ENCODE peak calls at places on chromosomes 5 and 9, in ten cellular contexts. One of them, this sample, is unnamed.

GRCh38 chr9:93450817-93451761 is at the start of gene FAM120A:
- DNase-seq in activated CD4-positive, alpha-beta T cell treated with anti-CD3 and anti-CD28 coated beads, Interleukin-2, amount 10 ng/mL, durations not matched to agents 7 days and 5 days: peak; percentile 77
- DNase-seq in prostate gland: peak; percentile 66
- DNase-seq in activated CD4-positive, CD25-positive, alpha-beta regulatory T cell treated with anti-CD3 and anti-CD28 coated beads, Interleukin-2, amount 50 U/mL, for 72 hours: peak; percentile 74
- DNase-seq in stimulated activated CD8-positive, alpha-beta memory T cell treated with anti-CD3 and anti-CD28 coated beads, Interleukin-4, amount 100 ng/mL, for 1 hour: peak; percentile 55
- DNase-seq in retinal pigment epithelial cell: no peak
- DNase-seq in NCI-H1092 treated with DMSO at 0.1 percent for 48 hours: peak; percentile 61
- DNase-seq in non-pigmented ciliary epithelial cell: no peak
- DNase-seq in SK-N-DZ: peak; percentile 42
- DNase-seq in T-cell: peak; percentile 68
- DNase-seq in this sample: peak; percentile 77

GRCh38 chr9:36867672-36868471 is 166.2 kb downstream of the PAX5 start:
- DNase-seq in activated CD4-positive, CD25-positive, alpha-beta regulatory T cell treated with anti-CD3 and anti-CD28 coated beads, Interleukin-2, amount 50 U/mL, for 72 hours: no peak
- DNase-seq in retinal pigment epithelial cell: no peak
- DNase-seq in prostate gland: no peak
- DNase-seq in non-pigmented ciliary epithelial cell: no peak
- DNase-seq in T-cell: no peak
- DNase-seq in activated CD4-positive, alpha-beta T cell treated with anti-CD3 and anti-CD28 coated beads, Interleukin-2, amount 10 ng/mL, durations not matched to agents 7 days and 5 days: no peak
- DNase-seq in SK-N-DZ: no peak
- DNase-seq in stimulated activated CD8-positive, alpha-beta memory T cell treated with anti-CD3 and anti-CD28 coated beads, Interleukin-4, amount 100 ng/mL, for 1 hour: no peak
- DNase-seq in NCI-H1092 treated with DMSO at 0.1 percent for 48 hours: peak; percentile 95
- DNase-seq in this sample: no peak

GRCh38 chr9:18791074-18791473 is 241.9 kb downstream of the SAXO1 start:
- DNase-seq in prostate gland: no peak
- DNase-seq in activated CD4-positive, CD25-positive, alpha-beta regulatory T cell treated with anti-CD3 and anti-CD28 coated beads, Interleukin-2, amount 50 U/mL, for 72 hours: no peak
- DNase-seq in stimulated activated CD8-positive, alpha-beta memory T cell treated with anti-CD3 and anti-CD28 coated beads, Interleukin-4, amount 100 ng/mL, for 1 hour: no peak
- DNase-seq in SK-N-DZ: peak; percentile 24
- DNase-seq in activated CD4-positive, alpha-beta T cell treated with anti-CD3 and anti-CD28 coated beads, Interleukin-2, amount 10 ng/mL, durations not matched to agents 7 days and 5 days: no peak
- DNase-seq in NCI-H1092 treated with DMSO at 0.1 percent for 48 hours: no peak
- DNase-seq in non-pigmented ciliary epithelial cell: no peak
- DNase-seq in T-cell: no peak
- DNase-seq in retinal pigment epithelial cell: no peak
- DNase-seq in this sample: no peak

GRCh38 chr9:85731128-85731630 is 10.6 kb downstream of the AGTPBP1 start:
- DNase-seq in NCI-H1092 treated with DMSO at 0.1 percent for 48 hours: no peak
- DNase-seq in stimulated activated CD8-positive, alpha-beta memory T cell treated with anti-CD3 and anti-CD28 coated beads, Interleukin-4, amount 100 ng/mL, for 1 hour: no peak
- DNase-seq in T-cell: no peak
- DNase-seq in retinal pigment epithelial cell: no peak
- DNase-seq in activated CD4-positive, CD25-positive, alpha-beta regulatory T cell treated with anti-CD3 and anti-CD28 coated beads, Interleukin-2, amount 50 U/mL, for 72 hours: no peak
- DNase-seq in prostate gland: no peak
- DNase-seq in non-pigmented ciliary epithelial cell: no peak
- DNase-seq in activated CD4-positive, alpha-beta T cell treated with anti-CD3 and anti-CD28 coated beads, Interleukin-2, amount 10 ng/mL, durations not matched to agents 7 days and 5 days: no peak
- DNase-seq in SK-N-DZ: no peak
- DNase-seq in this sample: no peak

GRCh38 chr9:16030513-16031185 is 477.8 kb downstream of the CCDC171 start:
- DNase-seq in activated CD4-positive, alpha-beta T cell treated with anti-CD3 and anti-CD28 coated beads, Interleukin-2, amount 10 ng/mL, durations not matched to agents 7 days and 5 days: peak; percentile 9
- DNase-seq in activated CD4-positive, CD25-positive, alpha-beta regulatory T cell treated with anti-CD3 and anti-CD28 coated beads, Interleukin-2, amount 50 U/mL, for 72 hours: no peak
- DNase-seq in T-cell: no peak
- DNase-seq in SK-N-DZ: no peak
- DNase-seq in stimulated activated CD8-positive, alpha-beta memory T cell treated with anti-CD3 and anti-CD28 coated beads, Interleukin-4, amount 100 ng/mL, for 1 hour: no peak
- DNase-seq in prostate gland: no peak
- DNase-seq in retinal pigment epithelial cell: peak; percentile 46
- DNase-seq in non-pigmented ciliary epithelial cell: peak; percentile 97
- DNase-seq in NCI-H1092 treated with DMSO at 0.1 percent for 48 hours: no peak
- DNase-seq in this sample: peak; percentile 66

GRCh38 chr5:3261081-3261480 is 334.6 kb upstream of the IRX1 start:
- DNase-seq in non-pigmented ciliary epithelial cell: no peak
- DNase-seq in SK-N-DZ: no peak
- DNase-seq in retinal pigment epithelial cell: no peak
- DNase-seq in stimulated activated CD8-positive, alpha-beta memory T cell treated with anti-CD3 and anti-CD28 coated beads, Interleukin-4, amount 100 ng/mL, for 1 hour: no peak
- DNase-seq in activated CD4-positive, alpha-beta T cell treated with anti-CD3 and anti-CD28 coated beads, Interleukin-2, amount 10 ng/mL, durations not matched to agents 7 days and 5 days: no peak
- DNase-seq in prostate gland: peak; percentile 1
- DNase-seq in NCI-H1092 treated with DMSO at 0.1 percent for 48 hours: no peak
- DNase-seq in activated CD4-positive, CD25-positive, alpha-beta regulatory T cell treated with anti-CD3 and anti-CD28 coated beads, Interleukin-2, amount 50 U/mL, for 72 hours: no peak
- DNase-seq in T-cell: no peak
- DNase-seq in this sample: no peak

GRCh38 chr9:4225291-4226119 is 74.4 kb downstream of the GLIS3 start:
- DNase-seq in activated CD4-positive, CD25-positive, alpha-beta regulatory T cell treated with anti-CD3 and anti-CD28 coated beads, Interleukin-2, amount 50 U/mL, for 72 hours: no peak
- DNase-seq in SK-N-DZ: no peak
- DNase-seq in activated CD4-positive, alpha-beta T cell treated with anti-CD3 and anti-CD28 coated beads, Interleukin-2, amount 10 ng/mL, durations not matched to agents 7 days and 5 days: no peak
- DNase-seq in non-pigmented ciliary epithelial cell: peak; percentile 87
- DNase-seq in stimulated activated CD8-positive, alpha-beta memory T cell treated with anti-CD3 and anti-CD28 coated beads, Interleukin-4, amount 100 ng/mL, for 1 hour: no peak
- DNase-seq in NCI-H1092 treated with DMSO at 0.1 percent for 48 hours: no peak
- DNase-seq in retinal pigment epithelial cell: peak; percentile 75
- DNase-seq in prostate gland: no peak
- DNase-seq in T-cell: no peak
- DNase-seq in this sample: no peak

GRCh38 chr9:110464321-110464720 is 115.2 kb downstream of the SVEP1 start:
- DNase-seq in activated CD4-positive, CD25-positive, alpha-beta regulatory T cell treated with anti-CD3 and anti-CD28 coated beads, Interleukin-2, amount 50 U/mL, for 72 hours: no peak
- DNase-seq in prostate gland: no peak
- DNase-seq in SK-N-DZ: no peak
- DNase-seq in retinal pigment epithelial cell: no peak
- DNase-seq in stimulated activated CD8-positive, alpha-beta memory T cell treated with anti-CD3 and anti-CD28 coated beads, Interleukin-4, amount 100 ng/mL, for 1 hour: no peak
- DNase-seq in non-pigmented ciliary epithelial cell: no peak
- DNase-seq in activated CD4-positive, alpha-beta T cell treated with anti-CD3 and anti-CD28 coated beads, Interleukin-2, amount 10 ng/mL, durations not matched to agents 7 days and 5 days: no peak
- DNase-seq in T-cell: no peak
- DNase-seq in NCI-H1092 treated with DMSO at 0.1 percent for 48 hours: no peak
- DNase-seq in this sample: no peak

GRCh38 chr9:87596862-87597261 is 99.2 kb downstream of the DAPK1 start:
- DNase-seq in non-pigmented ciliary epithelial cell: no peak
- DNase-seq in T-cell: no peak
- DNase-seq in stimulated activated CD8-positive, alpha-beta memory T cell treated with anti-CD3 and anti-CD28 coated beads, Interleukin-4, amount 100 ng/mL, for 1 hour: no peak
- DNase-seq in NCI-H1092 treated with DMSO at 0.1 percent for 48 hours: no peak
- DNase-seq in activated CD4-positive, alpha-beta T cell treated with anti-CD3 and anti-CD28 coated beads, Interleukin-2, amount 10 ng/mL, durations not matched to agents 7 days and 5 days: no peak
- DNase-seq in retinal pigment epithelial cell: no peak
- DNase-seq in SK-N-DZ: no peak
- DNase-seq in prostate gland: no peak
- DNase-seq in activated CD4-positive, CD25-positive, alpha-beta regulatory T cell treated with anti-CD3 and anti-CD28 coated beads, Interleukin-2, amount 50 U/mL, for 72 hours: no peak
- DNase-seq in this sample: no peak

GRCh38 chr5:27144456-27144855 is 106.1 kb upstream of the CDH9 start:
- DNase-seq in SK-N-DZ: no peak
- DNase-seq in activated CD4-positive, CD25-positive, alpha-beta regulatory T cell treated with anti-CD3 and anti-CD28 coated beads, Interleukin-2, amount 50 U/mL, for 72 hours: no peak
- DNase-seq in stimulated activated CD8-positive, alpha-beta memory T cell treated with anti-CD3 and anti-CD28 coated beads, Interleukin-4, amount 100 ng/mL, for 1 hour: no peak
- DNase-seq in prostate gland: no peak
- DNase-seq in retinal pigment epithelial cell: no peak
- DNase-seq in activated CD4-positive, alpha-beta T cell treated with anti-CD3 and anti-CD28 coated beads, Interleukin-2, amount 10 ng/mL, durations not matched to agents 7 days and 5 days: no peak
- DNase-seq in T-cell: no peak
- DNase-seq in non-pigmented ciliary epithelial cell: no peak
- DNase-seq in NCI-H1092 treated with DMSO at 0.1 percent for 48 hours: no peak
- DNase-seq in this sample: no peak

GRCh38 chr9:79408617-79409016 is 163.1 kb upstream of the TLE4 start:
- DNase-seq in SK-N-DZ: no peak
- DNase-seq in prostate gland: no peak
- DNase-seq in activated CD4-positive, CD25-positive, alpha-beta regulatory T cell treated with anti-CD3 and anti-CD28 coated beads, Interleukin-2, amount 50 U/mL, for 72 hours: no peak
- DNase-seq in activated CD4-positive, alpha-beta T cell treated with anti-CD3 and anti-CD28 coated beads, Interleukin-2, amount 10 ng/mL, durations not matched to agents 7 days and 5 days: no peak
- DNase-seq in retinal pigment epithelial cell: no peak
- DNase-seq in non-pigmented ciliary epithelial cell: no peak
- DNase-seq in T-cell: no peak
- DNase-seq in stimulated activated CD8-positive, alpha-beta memory T cell treated with anti-CD3 and anti-CD28 coated beads, Interleukin-4, amount 100 ng/mL, for 1 hour: no peak
- DNase-seq in NCI-H1092 treated with DMSO at 0.1 percent for 48 hours: no peak
- DNase-seq in this sample: no peak

GRCh38 chr5:176416123-176416924 is at the start of gene CLTB:
- DNase-seq in retinal pigment epithelial cell: peak; percentile 34
- DNase-seq in SK-N-DZ: peak; percentile 83
- DNase-seq in stimulated activated CD8-positive, alpha-beta memory T cell treated with anti-CD3 and anti-CD28 coated beads, Interleukin-4, amount 100 ng/mL, for 1 hour: peak; percentile 83
- DNase-seq in non-pigmented ciliary epithelial cell: no peak
- DNase-seq in activated CD4-positive, CD25-positive, alpha-beta regulatory T cell treated with anti-CD3 and anti-CD28 coated beads, Interleukin-2, amount 50 U/mL, for 72 hours: peak; percentile 83
- DNase-seq in T-cell: peak; percentile 87
- DNase-seq in NCI-H1092 treated with DMSO at 0.1 percent for 48 hours: peak; percentile 81
- DNase-seq in activated CD4-positive, alpha-beta T cell treated with anti-CD3 and anti-CD28 coated beads, Interleukin-2, amount 10 ng/mL, durations not matched to agents 7 days and 5 days: peak; percentile 86
- DNase-seq in prostate gland: peak; percentile 92
- DNase-seq in this sample: peak; percentile 89

GRCh38 chr9:80968611-80969010 is 720.7 kb downstream of the TLE1 start:
- DNase-seq in NCI-H1092 treated with DMSO at 0.1 percent for 48 hours: no peak
- DNase-seq in activated CD4-positive, alpha-beta T cell treated with anti-CD3 and anti-CD28 coated beads, Interleukin-2, amount 10 ng/mL, durations not matched to agents 7 days and 5 days: no peak
- DNase-seq in non-pigmented ciliary epithelial cell: peak; percentile 77
- DNase-seq in retinal pigment epithelial cell: no peak
- DNase-seq in T-cell: no peak
- DNase-seq in stimulated activated CD8-positive, alpha-beta memory T cell treated with anti-CD3 and anti-CD28 coated beads, Interleukin-4, amount 100 ng/mL, for 1 hour: no peak
- DNase-seq in prostate gland: no peak
- DNase-seq in SK-N-DZ: no peak
- DNase-seq in activated CD4-positive, CD25-positive, alpha-beta regulatory T cell treated with anti-CD3 and anti-CD28 coated beads, Interleukin-2, amount 50 U/mL, for 72 hours: no peak
- DNase-seq in this sample: no peak

GRCh38 chr9:121324316-121324715 is 45.7 kb downstream of the STOM start:
- DNase-seq in T-cell: no peak
- DNase-seq in retinal pigment epithelial cell: no peak
- DNase-seq in non-pigmented ciliary epithelial cell: no peak
- DNase-seq in stimulated activated CD8-positive, alpha-beta memory T cell treated with anti-CD3 and anti-CD28 coated beads, Interleukin-4, amount 100 ng/mL, for 1 hour: no peak
- DNase-seq in prostate gland: no peak
- DNase-seq in activated CD4-positive, alpha-beta T cell treated with anti-CD3 and anti-CD28 coated beads, Interleukin-2, amount 10 ng/mL, durations not matched to agents 7 days and 5 days: no peak
- DNase-seq in NCI-H1092 treated with DMSO at 0.1 percent for 48 hours: no peak
- DNase-seq in SK-N-DZ: no peak
- DNase-seq in activated CD4-positive, CD25-positive, alpha-beta regulatory T cell treated with anti-CD3 and anti-CD28 coated beads, Interleukin-2, amount 50 U/mL, for 72 hours: no peak
- DNase-seq in this sample: no peak

GRCh38 chr9:114373960-114374730 is 13.6 kb downstream of the AKNA start:
- DNase-seq in SK-N-DZ: no peak
- DNase-seq in activated CD4-positive, alpha-beta T cell treated with anti-CD3 and anti-CD28 coated beads, Interleukin-2, amount 10 ng/mL, durations not matched to agents 7 days and 5 days: no peak
- DNase-seq in NCI-H1092 treated with DMSO at 0.1 percent for 48 hours: no peak
- DNase-seq in non-pigmented ciliary epithelial cell: no peak
- DNase-seq in prostate gland: no peak
- DNase-seq in retinal pigment epithelial cell: no peak
- DNase-seq in T-cell: no peak
- DNase-seq in stimulated activated CD8-positive, alpha-beta memory T cell treated with anti-CD3 and anti-CD28 coated beads, Interleukin-4, amount 100 ng/mL, for 1 hour: no peak
- DNase-seq in activated CD4-positive, CD25-positive, alpha-beta regulatory T cell treated with anti-CD3 and anti-CD28 coated beads, Interleukin-2, amount 50 U/mL, for 72 hours: no peak
- DNase-seq in this sample: peak; percentile 43

GRCh38 chr9:92506184-92506857 is 24.0 kb upstream of the ASPN start:
- DNase-seq in non-pigmented ciliary epithelial cell: peak; percentile 71
- DNase-seq in NCI-H1092 treated with DMSO at 0.1 percent for 48 hours: no peak
- DNase-seq in T-cell: no peak
- DNase-seq in retinal pigment epithelial cell: peak; percentile 61
- DNase-seq in prostate gland: no peak
- DNase-seq in stimulated activated CD8-positive, alpha-beta memory T cell treated with anti-CD3 and anti-CD28 coated beads, Interleukin-4, amount 100 ng/mL, for 1 hour: no peak
- DNase-seq in activated CD4-positive, CD25-positive, alpha-beta regulatory T cell treated with anti-CD3 and anti-CD28 coated beads, Interleukin-2, amount 50 U/mL, for 72 hours: no peak
- DNase-seq in activated CD4-positive, alpha-beta T cell treated with anti-CD3 and anti-CD28 coated beads, Interleukin-2, amount 10 ng/mL, durations not matched to agents 7 days and 5 days: no peak
- DNase-seq in SK-N-DZ: no peak
- DNase-seq in this sample: no peak

GRCh38 chr5:114055318-114055788 is 306.5 kb upstream of the KCNN2 start:
- DNase-seq in non-pigmented ciliary epithelial cell: peak; percentile 4
- DNase-seq in prostate gland: peak; percentile 9
- DNase-seq in stimulated activated CD8-positive, alpha-beta memory T cell treated with anti-CD3 and anti-CD28 coated beads, Interleukin-4, amount 100 ng/mL, for 1 hour: no peak
- DNase-seq in SK-N-DZ: peak; percentile 79
- DNase-seq in activated CD4-positive, alpha-beta T cell treated with anti-CD3 and anti-CD28 coated beads, Interleukin-2, amount 10 ng/mL, durations not matched to agents 7 days and 5 days: no peak
- DNase-seq in activated CD4-positive, CD25-positive, alpha-beta regulatory T cell treated with anti-CD3 and anti-CD28 coated beads, Interleukin-2, amount 50 U/mL, for 72 hours: no peak
- DNase-seq in T-cell: no peak
- DNase-seq in NCI-H1092 treated with DMSO at 0.1 percent for 48 hours: peak; percentile 73
- DNase-seq in retinal pigment epithelial cell: no peak
- DNase-seq in this sample: no peak

GRCh38 chr5:1278656-1279442 is 16.0 kb downstream of the TERT start:
- DNase-seq in NCI-H1092 treated with DMSO at 0.1 percent for 48 hours: no peak
- DNase-seq in T-cell: no peak
- DNase-seq in activated CD4-positive, CD25-positive, alpha-beta regulatory T cell treated with anti-CD3 and anti-CD28 coated beads, Interleukin-2, amount 50 U/mL, for 72 hours: no peak
- DNase-seq in SK-N-DZ: no peak
- DNase-seq in stimulated activated CD8-positive, alpha-beta memory T cell treated with anti-CD3 and anti-CD28 coated beads, Interleukin-4, amount 100 ng/mL, for 1 hour: no peak
- DNase-seq in retinal pigment epithelial cell: no peak
- DNase-seq in activated CD4-positive, alpha-beta T cell treated with anti-CD3 and anti-CD28 coated beads, Interleukin-2, amount 10 ng/mL, durations not matched to agents 7 days and 5 days: no peak
- DNase-seq in prostate gland: no peak
- DNase-seq in non-pigmented ciliary epithelial cell: no peak
- DNase-seq in this sample: no peak

GRCh38 chr5:113170707-113171106 is 194.1 kb downstream of the DCP2 start:
- DNase-seq in non-pigmented ciliary epithelial cell: no peak
- DNase-seq in NCI-H1092 treated with DMSO at 0.1 percent for 48 hours: peak; percentile 60
- DNase-seq in retinal pigment epithelial cell: no peak
- DNase-seq in SK-N-DZ: peak; percentile 24
- DNase-seq in activated CD4-positive, alpha-beta T cell treated with anti-CD3 and anti-CD28 coated beads, Interleukin-2, amount 10 ng/mL, durations not matched to agents 7 days and 5 days: no peak
- DNase-seq in prostate gland: no peak
- DNase-seq in stimulated activated CD8-positive, alpha-beta memory T cell treated with anti-CD3 and anti-CD28 coated beads, Interleukin-4, amount 100 ng/mL, for 1 hour: no peak
- DNase-seq in activated CD4-positive, CD25-positive, alpha-beta regulatory T cell treated with anti-CD3 and anti-CD28 coated beads, Interleukin-2, amount 50 U/mL, for 72 hours: no peak
- DNase-seq in T-cell: no peak
- DNase-seq in this sample: no peak

GRCh38 chr5:40291338-40291737 is 388.4 kb upstream of the PTGER4 start:
- DNase-seq in SK-N-DZ: no peak
- DNase-seq in prostate gland: no peak
- DNase-seq in activated CD4-positive, alpha-beta T cell treated with anti-CD3 and anti-CD28 coated beads, Interleukin-2, amount 10 ng/mL, durations not matched to agents 7 days and 5 days: no peak
- DNase-seq in retinal pigment epithelial cell: no peak
- DNase-seq in non-pigmented ciliary epithelial cell: peak; percentile 53
- DNase-seq in T-cell: no peak
- DNase-seq in activated CD4-positive, CD25-positive, alpha-beta regulatory T cell treated with anti-CD3 and anti-CD28 coated beads, Interleukin-2, amount 50 U/mL, for 72 hours: no peak
- DNase-seq in stimulated activated CD8-positive, alpha-beta memory T cell treated with anti-CD3 and anti-CD28 coated beads, Interleukin-4, amount 100 ng/mL, for 1 hour: no peak
- DNase-seq in NCI-H1092 treated with DMSO at 0.1 percent for 48 hours: no peak
- DNase-seq in this sample: no peak

GRCh38 chr5:77076961-77077820 is 9.9 kb downstream of the ZBED3 start:
- DNase-seq in prostate gland: peak; percentile 24
- DNase-seq in SK-N-DZ: no peak
- DNase-seq in activated CD4-positive, CD25-positive, alpha-beta regulatory T cell treated with anti-CD3 and anti-CD28 coated beads, Interleukin-2, amount 50 U/mL, for 72 hours: peak; percentile 47
- DNase-seq in activated CD4-positive, alpha-beta T cell treated with anti-CD3 and anti-CD28 coated beads, Interleukin-2, amount 10 ng/mL, durations not matched to agents 7 days and 5 days: peak; percentile 51
- DNase-seq in stimulated activated CD8-positive, alpha-beta memory T cell treated with anti-CD3 and anti-CD28 coated beads, Interleukin-4, amount 100 ng/mL, for 1 hour: no peak
- DNase-seq in T-cell: peak; percentile 30
- DNase-seq in non-pigmented ciliary epithelial cell: no peak
- DNase-seq in NCI-H1092 treated with DMSO at 0.1 percent for 48 hours: no peak
- DNase-seq in retinal pigment epithelial cell: no peak
- DNase-seq in this sample: peak; percentile 68

GRCh38 chr9:123401879-123402513 is 46.0 kb downstream of the CRB2 start:
- DNase-seq in NCI-H1092 treated with DMSO at 0.1 percent for 48 hours: peak; percentile 47
- DNase-seq in prostate gland: no peak
- DNase-seq in activated CD4-positive, alpha-beta T cell treated with anti-CD3 and anti-CD28 coated beads, Interleukin-2, amount 10 ng/mL, durations not matched to agents 7 days and 5 days: peak; percentile 13
- DNase-seq in T-cell: no peak
- DNase-seq in retinal pigment epithelial cell: no peak
- DNase-seq in activated CD4-positive, CD25-positive, alpha-beta regulatory T cell treated with anti-CD3 and anti-CD28 coated beads, Interleukin-2, amount 50 U/mL, for 72 hours: no peak
- DNase-seq in non-pigmented ciliary epithelial cell: peak; percentile 24
- DNase-seq in SK-N-DZ: peak; percentile 49
- DNase-seq in stimulated activated CD8-positive, alpha-beta memory T cell treated with anti-CD3 and anti-CD28 coated beads, Interleukin-4, amount 100 ng/mL, for 1 hour: no peak
- DNase-seq in this sample: peak; percentile 44

GRCh38 chr5:37799865-37800421 is 39.9 kb downstream of the GDNF start:
- DNase-seq in retinal pigment epithelial cell: no peak
- DNase-seq in prostate gland: no peak
- DNase-seq in stimulated activated CD8-positive, alpha-beta memory T cell treated with anti-CD3 and anti-CD28 coated beads, Interleukin-4, amount 100 ng/mL, for 1 hour: no peak
- DNase-seq in T-cell: no peak
- DNase-seq in activated CD4-positive, CD25-positive, alpha-beta regulatory T cell treated with anti-CD3 and anti-CD28 coated beads, Interleukin-2, amount 50 U/mL, for 72 hours: no peak
- DNase-seq in activated CD4-positive, alpha-beta T cell treated with anti-CD3 and anti-CD28 coated beads, Interleukin-2, amount 10 ng/mL, durations not matched to agents 7 days and 5 days: no peak
- DNase-seq in SK-N-DZ: no peak
- DNase-seq in non-pigmented ciliary epithelial cell: no peak
- DNase-seq in NCI-H1092 treated with DMSO at 0.1 percent for 48 hours: no peak
- DNase-seq in this sample: no peak

GRCh38 chr5:30605693-30606268 is 587.7 kb upstream of the CDH6 start:
- DNase-seq in retinal pigment epithelial cell: no peak
- DNase-seq in prostate gland: peak; percentile 14
- DNase-seq in SK-N-DZ: no peak
- DNase-seq in activated CD4-positive, alpha-beta T cell treated with anti-CD3 and anti-CD28 coated beads, Interleukin-2, amount 10 ng/mL, durations not matched to agents 7 days and 5 days: no peak
- DNase-seq in stimulated activated CD8-positive, alpha-beta memory T cell treated with anti-CD3 and anti-CD28 coated beads, Interleukin-4, amount 100 ng/mL, for 1 hour: no peak
- DNase-seq in non-pigmented ciliary epithelial cell: no peak
- DNase-seq in NCI-H1092 treated with DMSO at 0.1 percent for 48 hours: peak; percentile 44
- DNase-seq in activated CD4-positive, CD25-positive, alpha-beta regulatory T cell treated with anti-CD3 and anti-CD28 coated beads, Interleukin-2, amount 50 U/mL, for 72 hours: no peak
- DNase-seq in T-cell: no peak
- DNase-seq in this sample: no peak

GRCh38 chr5:177005619-177006264 is 837 bp downstream of the UIMC1 start:
- DNase-seq in T-cell: peak; percentile 50
- DNase-seq in retinal pigment epithelial cell: no peak
- DNase-seq in non-pigmented ciliary epithelial cell: no peak
- DNase-seq in activated CD4-positive, CD25-positive, alpha-beta regulatory T cell treated with anti-CD3 and anti-CD28 coated beads, Interleukin-2, amount 50 U/mL, for 72 hours: peak; percentile 59
- DNase-seq in SK-N-DZ: peak; percentile 68
- DNase-seq in stimulated activated CD8-positive, alpha-beta memory T cell treated with anti-CD3 and anti-CD28 coated beads, Interleukin-4, amount 100 ng/mL, for 1 hour: no peak
- DNase-seq in NCI-H1092 treated with DMSO at 0.1 percent for 48 hours: no peak
- DNase-seq in activated CD4-positive, alpha-beta T cell treated with anti-CD3 and anti-CD28 coated beads, Interleukin-2, amount 10 ng/mL, durations not matched to agents 7 days and 5 days: peak; percentile 52
- DNase-seq in prostate gland: peak; percentile 53
- DNase-seq in this sample: peak; percentile 73

GRCh38 chr5:97778451-97778850 is 595.4 kb upstream of the RIOK2 start:
- DNase-seq in activated CD4-positive, alpha-beta T cell treated with anti-CD3 and anti-CD28 coated beads, Interleukin-2, amount 10 ng/mL, durations not matched to agents 7 days and 5 days: no peak
- DNase-seq in SK-N-DZ: no peak
- DNase-seq in activated CD4-positive, CD25-positive, alpha-beta regulatory T cell treated with anti-CD3 and anti-CD28 coated beads, Interleukin-2, amount 50 U/mL, for 72 hours: no peak
- DNase-seq in non-pigmented ciliary epithelial cell: no peak
- DNase-seq in prostate gland: no peak
- DNase-seq in retinal pigment epithelial cell: no peak
- DNase-seq in stimulated activated CD8-positive, alpha-beta memory T cell treated with anti-CD3 and anti-CD28 coated beads, Interleukin-4, amount 100 ng/mL, for 1 hour: no peak
- DNase-seq in T-cell: no peak
- DNase-seq in NCI-H1092 treated with DMSO at 0.1 percent for 48 hours: no peak
- DNase-seq in this sample: no peak